ENCODE peak calls at places on chromosomes 4 and X, in ten cellular contexts. A is tibial nerve, X is HCT116, M is breast epithelium, W is IMR-90, H is psoas muscle, B is H7, V is fibroblast of lung, S is cardiac muscle cell, D is left lung. E is an unnamed sample.

GRCh38 chr4:57119054-57119651 is 9.0 kb upstream of the IGFBP7 start:
- DNase-seq in A (peak; percentile 45), X (no peak), M (peak; percentile 53), W (peak; percentile 96), H (peak; percentile 43), B (no peak), V (peak; percentile 84), S (no peak), D (no peak), E (no peak)

GRCh38 chrX:115616943-115617563 is 56.1 kb downstream of the PLS3 start:
- DNase-seq in A (no peak), X (peak; percentile 66), M (no peak), W (peak; percentile 84), H (no peak), B (peak; percentile 18), V (no peak), S (no peak), D (no peak), E (no peak)

GRCh38 chr4:52588097-52588496 is 71.0 kb downstream of the USP46 start:
- DNase-seq in A (peak; percentile 10), X (peak; percentile 12), M (no peak), W (peak; percentile 13), H (no peak), B (peak; percentile 58), V (peak; percentile 17), S (peak; percentile 66), D (no peak), E (no peak)

GRCh38 chr4:147581601-147582350 is 35.4 kb upstream of the TMEM184C start:
- DNase-seq in A (no peak), X (no peak), M (no peak), W (peak; percentile 91), H (no peak), B (no peak), V (peak; percentile 89), S (no peak), D (no peak), E (no peak)

GRCh38 chr4:6926081-6926480 is 16.5 kb downstream of the TBC1D14 start:
- DNase-seq in A (no peak), X (no peak), M (no peak), W (no peak), H (no peak), B (no peak), V (no peak), S (no peak), D (no peak), E (no peak)

GRCh38 chrX:72540318-72540717 is 32.3 kb downstream of the HDAC8 start:
- DNase-seq in A (no peak), X (no peak), M (no peak), W (peak; percentile 58), H (no peak), B (no peak), V (peak; percentile 57), S (peak; percentile 6), D (no peak), E (no peak)

GRCh38 chrX:108270739-108271396 is 167.4 kb downstream of the COL4A6 start:
- DNase-seq in A (no peak), X (no peak), M (no peak), W (peak; percentile 12), H (no peak), B (no peak), V (peak; percentile 59), S (no peak), D (no peak), E (no peak)

GRCh38 chr4:94889523-94889922 is 131.8 kb downstream of the BMPR1B start:
- DNase-seq in A (no peak), X (no peak), M (no peak), W (no peak), H (no peak), B (no peak), V (no peak), S (no peak), D (no peak), E (no peak)

GRCh38 chr4:21593268-21594002 is 355.1 kb downstream of the KCNIP4 start:
- DNase-seq in A (no peak), X (no peak), M (no peak), W (no peak), H (no peak), B (no peak), V (no peak), S (no peak), D (peak; percentile 4), E (no peak)

GRCh38 chr4:142416711-142417275 is 429.3 kb downstream of the INPP4B start:
- DNase-seq in A (no peak), X (no peak), M (no peak), W (peak; percentile 42), H (no peak), B (no peak), V (peak; percentile 15), S (no peak), D (no peak), E (peak; percentile 37)

GRCh38 chr4:168795346-168795745 is 214.7 kb downstream of the CBR4 start:
- DNase-seq in A (no peak), X (no peak), M (no peak), W (no peak), H (no peak), B (no peak), V (no peak), S (no peak), D (no peak), E (no peak)

GRCh38 chr4:172881645-172882044 is 287.0 kb upstream of the GALNT7 start:
- DNase-seq in A (no peak), X (no peak), M (no peak), W (no peak), H (no peak), B (no peak), V (no peak), S (no peak), D (no peak), E (no peak)

GRCh38 chrX:9885150-9885549 is 82.0 kb upstream of the CLDN34 start:
- DNase-seq in A (peak; percentile 9), X (peak; percentile 16), M (no peak), W (peak; percentile 71), H (peak; percentile 34), B (peak; percentile 91), V (peak; percentile 67), S (peak; percentile 75), D (peak; percentile 86), E (peak; percentile 31)

DNA sequence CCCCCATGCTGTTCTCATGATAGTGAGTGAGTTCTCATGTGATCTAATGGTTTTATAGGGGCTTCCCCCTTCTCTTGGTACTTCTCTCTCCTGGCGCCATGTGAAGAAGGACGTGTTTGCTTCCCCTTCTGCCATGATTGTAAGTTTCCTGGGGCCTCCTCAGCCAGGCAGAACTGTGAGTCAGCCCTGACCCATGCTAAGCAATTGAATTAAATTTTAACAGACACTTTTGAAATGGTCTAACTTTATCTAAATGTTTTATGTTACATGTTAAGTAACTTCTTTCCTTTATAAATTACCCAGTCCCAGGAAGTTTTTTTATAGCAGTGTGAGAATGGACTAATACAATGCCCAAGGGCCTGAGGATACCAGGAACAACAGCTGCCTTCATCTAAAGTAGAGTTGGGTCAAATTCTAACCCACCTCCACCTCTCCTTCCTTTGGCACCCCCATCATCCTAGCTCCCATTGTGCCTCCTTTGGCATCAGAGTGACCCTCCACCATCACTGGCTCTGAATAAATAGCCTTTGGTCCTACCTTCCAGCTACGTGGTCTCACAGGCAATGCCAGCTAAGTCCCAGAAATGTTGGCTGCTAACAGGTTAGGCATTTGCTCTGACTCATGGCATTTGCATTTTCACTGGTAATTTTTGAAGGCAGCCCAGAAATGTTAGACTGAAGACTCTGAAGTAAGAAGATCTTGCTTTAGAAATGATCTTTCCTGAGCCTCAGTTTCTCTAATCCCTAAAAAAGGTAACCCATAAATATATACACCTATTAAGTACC is 182.1 kb downstream of the MOSPD2 start:
- DNase-seq in A (no peak), X (no peak), M (no peak), W (peak; percentile 51), H (no peak), B (no peak), V (no peak), S (no peak), D (no peak), E (no peak)
- H3K27me3 ChIP-seq in A (no peaks in the 10 kb centered on the region), X (no peaks in the 10 kb centered on the region), M (peaks cover 8% of the 10 kb centered on the region), W (no peaks in the 10 kb centered on the region), H (no peaks in the 10 kb centered on the region), B (no peaks in the 10 kb centered on the region), V (no peaks in the 10 kb centered on the region), S (no peaks in the 10 kb centered on the region), D (no peaks in the 10 kb centered on the region), E (no peaks in the 10 kb centered on the region)

DNA sequence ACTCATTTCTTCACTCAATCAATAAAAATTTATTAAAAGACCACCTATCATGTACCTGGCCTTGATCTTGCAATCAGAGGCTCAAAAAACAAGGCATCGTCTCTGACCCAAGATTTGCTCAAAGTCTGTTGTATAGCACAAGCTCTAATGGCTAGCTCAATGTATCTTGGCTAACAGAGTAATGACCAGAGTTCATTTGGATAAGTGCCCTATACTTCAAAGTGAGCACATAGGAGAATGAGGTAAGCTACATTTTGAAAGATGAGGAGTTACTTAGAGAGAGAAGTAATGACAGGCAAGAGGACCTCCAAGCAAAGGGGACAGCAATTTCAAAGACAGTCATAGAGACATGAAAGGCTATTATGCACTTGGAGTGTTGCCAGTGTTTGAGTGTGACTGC is 22.9 kb upstream of the GABRQ start:
- DNase-seq in A (no peak), X (no peak), M (no peak), W (no peak), H (no peak), B (no peak), V (no peak), S (no peak), D (no peak), E (no peak)
- H3K27me3 ChIP-seq in A (no peaks in the 10 kb centered on the region), X (peaks cover 3% of the 10 kb centered on the region), M (peaks cover 16% of the 10 kb centered on the region), W (no peaks in the 10 kb centered on the region), H (peaks cover 5% of the 10 kb centered on the region), B (no peaks in the 10 kb centered on the region), V (no peaks in the 10 kb centered on the region), S (no peaks in the 10 kb centered on the region), D (no peaks in the 10 kb centered on the region), E (no peaks in the 10 kb centered on the region)

DNA sequence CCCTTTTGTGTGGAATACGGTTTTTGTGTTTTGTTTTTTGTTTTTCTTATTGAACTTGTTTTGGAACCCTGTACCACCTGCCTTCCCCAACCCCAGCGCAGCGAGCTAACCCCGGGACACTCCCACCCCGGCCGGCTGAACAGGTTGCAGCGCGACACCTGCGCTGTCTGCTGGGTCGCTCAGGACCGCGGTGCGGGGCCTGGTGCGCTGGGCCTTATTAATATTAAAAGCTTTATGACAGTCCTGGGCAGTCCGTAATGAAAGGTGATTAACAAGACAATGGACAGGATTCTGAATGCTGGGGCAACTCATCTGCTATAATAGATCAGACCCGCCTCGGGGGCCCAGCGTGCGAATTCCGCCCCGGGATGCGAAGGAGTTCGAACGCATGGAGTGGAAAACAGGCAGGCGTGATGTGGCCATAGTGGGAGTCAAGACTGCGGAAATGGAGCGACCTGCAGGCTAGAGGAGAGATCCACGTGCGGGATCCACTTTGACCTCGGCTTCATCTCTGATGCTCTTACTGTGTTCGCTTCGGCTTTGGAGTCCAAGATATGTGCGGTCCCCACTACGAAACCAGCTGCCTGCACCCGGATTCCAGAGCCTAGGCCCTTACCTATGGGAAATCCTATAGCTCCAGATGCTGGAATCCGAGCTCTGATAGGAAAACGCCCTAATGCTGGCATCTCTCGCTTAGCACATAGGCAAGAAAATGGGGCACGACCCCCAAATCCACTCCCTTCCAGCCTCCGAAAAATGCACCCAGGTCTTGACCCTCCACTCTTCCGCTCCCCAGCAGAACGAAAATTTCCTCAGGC is 69.0 kb upstream of the TMEM33 start:
- DNase-seq in A (no peak), X (no peak), M (no peak), W (no peak), H (no peak), B (peak; percentile 49), V (no peak), S (no peak), D (peak; percentile 63), E (no peak)
- H3K27me3 ChIP-seq in A (peaks cover 54% of the 10 kb centered on the region), X (no peaks in the 10 kb centered on the region), M (peaks cover 50% of the 10 kb centered on the region), W (peaks cover 52% of the 10 kb centered on the region), H (peaks cover 71% of the 10 kb centered on the region), B (peaks cover 91% of the 10 kb centered on the region), V (peaks cover 41% of the 10 kb centered on the region), S (peaks cover 100% of the 10 kb centered on the region), D (peaks cover 92% of the 10 kb centered on the region), E (peaks cover 19% of the 10 kb centered on the region)

GRCh38 chrX:31705816-31706215 is 634.0 kb upstream of the FTHL17 start:
- DNase-seq in A (no peak), X (no peak), M (no peak), W (no peak), H (no peak), B (no peak), V (no peak), S (no peak), D (no peak), E (no peak)
- H3K27me3 ChIP-seq in A (peaks cover 11% of the 10 kb centered on the region), X (no peaks in the 10 kb centered on the region), M (peaks cover 3% of the 10 kb centered on the region), W (no peaks in the 10 kb centered on the region), H (no peaks in the 10 kb centered on the region), B (no peaks in the 10 kb centered on the region), V (no peaks in the 10 kb centered on the region), S (no peaks in the 10 kb centered on the region), D (no peaks in the 10 kb centered on the region), E (no peaks in the 10 kb centered on the region)

E was measured in naive thymus-derived CD4-positive, alpha-beta T cell.